ENCODE peak calls at places on chromosomes 1 and 21, in ten cellular contexts. One of them, this sample, is unnamed.

GRCh38 chr1:247337250-247337746 is 5.6 kb upstream of the ZNF496 start:
- DNase-seq in IMR-90: peak
- DNase-seq in GM12891: no peak
- DNase-seq in heart left ventricle: no peak
- DNase-seq in breast epithelium: no peak
- DNase-seq in Peyer's patch: no peak
- DNase-seq in A549: no peak
- DNase-seq in tibial nerve: no peak
- DNase-seq in endothelial cell of umbilical vein: no peak
- DNase-seq in K562: peak
- DNase-seq in this sample: no peak

GRCh38 chr21:32520885-32521735 is 64.2 kb downstream of the TCP10L start:
- DNase-seq in IMR-90: peak
- DNase-seq in GM12891: no peak
- DNase-seq in heart left ventricle: peak
- DNase-seq in breast epithelium: peak
- DNase-seq in Peyer's patch: peak
- DNase-seq in A549: peak
- DNase-seq in tibial nerve: peak
- DNase-seq in endothelial cell of umbilical vein: peak
- DNase-seq in K562: no peak
- DNase-seq in this sample: peak

GRCh38 chr1:3342960-3343359 is 111.5 kb upstream of the ARHGEF16 start:
- DNase-seq in IMR-90: no peak
- DNase-seq in GM12891: no peak
- DNase-seq in heart left ventricle: no peak
- DNase-seq in breast epithelium: no peak
- DNase-seq in Peyer's patch: no peak
- DNase-seq in A549: no peak
- DNase-seq in tibial nerve: no peak
- DNase-seq in endothelial cell of umbilical vein: no peak
- DNase-seq in K562: no peak
- DNase-seq in this sample: no peak

GRCh38 chr1:208216062-208216461 is 28.1 kb downstream of the PLXNA2 start:
- DNase-seq in IMR-90: peak
- DNase-seq in GM12891: no peak
- DNase-seq in heart left ventricle: no peak
- DNase-seq in breast epithelium: no peak
- DNase-seq in Peyer's patch: no peak
- DNase-seq in A549: no peak
- DNase-seq in tibial nerve: no peak
- DNase-seq in endothelial cell of umbilical vein: no peak
- DNase-seq in K562: no peak
- DNase-seq in this sample: no peak

GRCh38 chr21:42009018-42009830 is 936 bp downstream of the ZBTB21 start:
- DNase-seq in IMR-90: peak
- DNase-seq in GM12891: no peak
- DNase-seq in heart left ventricle: peak
- DNase-seq in breast epithelium: no peak
- DNase-seq in Peyer's patch: peak
- DNase-seq in A549: peak
- DNase-seq in tibial nerve: no peak
- DNase-seq in endothelial cell of umbilical vein: peak
- DNase-seq in K562: peak
- DNase-seq in this sample: peak

GRCh38 chr1:202243006-202243405 is 49.4 kb downstream of the LGR6 start:
- DNase-seq in IMR-90: no peak
- DNase-seq in GM12891: no peak
- DNase-seq in heart left ventricle: no peak
- DNase-seq in breast epithelium: peak
- DNase-seq in Peyer's patch: no peak
- DNase-seq in A549: no peak
- DNase-seq in tibial nerve: no peak
- DNase-seq in endothelial cell of umbilical vein: no peak
- DNase-seq in K562: no peak
- DNase-seq in this sample: no peak

GRCh38 chr1:192563129-192563528 is 12.4 kb upstream of the RGS1 start:
- DNase-seq in IMR-90: no peak
- DNase-seq in GM12891: no peak
- DNase-seq in heart left ventricle: no peak
- DNase-seq in breast epithelium: no peak
- DNase-seq in Peyer's patch: no peak
- DNase-seq in A549: no peak
- DNase-seq in tibial nerve: no peak
- DNase-seq in endothelial cell of umbilical vein: no peak
- DNase-seq in K562: no peak
- DNase-seq in this sample: no peak

GRCh38 chr1:231421616-231421970 is 494 bp downstream of the EGLN1 start:
- DNase-seq in IMR-90: peak
- DNase-seq in GM12891: no peak
- DNase-seq in heart left ventricle: peak
- DNase-seq in breast epithelium: no peak
- DNase-seq in Peyer's patch: no peak
- DNase-seq in A549: no peak
- DNase-seq in tibial nerve: no peak
- DNase-seq in endothelial cell of umbilical vein: peak
- DNase-seq in K562: no peak
- DNase-seq in this sample: peak

GRCh38 chr1:6359568-6360496 is 33.7 kb downstream of the ACOT7 start:
- DNase-seq in IMR-90: peak
- DNase-seq in GM12891: peak
- DNase-seq in heart left ventricle: peak
- DNase-seq in breast epithelium: no peak
- DNase-seq in Peyer's patch: peak
- DNase-seq in A549: peak
- DNase-seq in tibial nerve: no peak
- DNase-seq in endothelial cell of umbilical vein: peak
- DNase-seq in K562: peak
- DNase-seq in this sample: peak

GRCh38 chr1:24021403-24022266 is 41.5 kb upstream of the SRSF10 start:
- DNase-seq in IMR-90: no peak
- DNase-seq in GM12891: no peak
- DNase-seq in heart left ventricle: peak
- DNase-seq in breast epithelium: no peak
- DNase-seq in Peyer's patch: peak
- DNase-seq in A549: no peak
- DNase-seq in tibial nerve: no peak
- DNase-seq in endothelial cell of umbilical vein: no peak
- DNase-seq in K562: peak
- DNase-seq in this sample: no peak

GRCh38 chr1:203308205-203309114 is 3.1 kb downstream of the BTG2 start:
- DNase-seq in IMR-90: no peak
- DNase-seq in GM12891: no peak
- DNase-seq in heart left ventricle: no peak
- DNase-seq in breast epithelium: no peak
- DNase-seq in Peyer's patch: no peak
- DNase-seq in A549: no peak
- DNase-seq in tibial nerve: no peak
- DNase-seq in endothelial cell of umbilical vein: no peak
- DNase-seq in K562: no peak
- DNase-seq in this sample: no peak
- TF ChIP-seq POLR2A in IMR-90: peak
- TF ChIP-seq POLR2A in GM12891: no peak
- TF ChIP-seq POLR2A in heart left ventricle: no peak
- TF ChIP-seq POLR2A in breast epithelium: no peak
- TF ChIP-seq POLR2A in Peyer's patch: no peak
- TF ChIP-seq POLR2A in A549: no peak
- TF ChIP-seq POLR2A in tibial nerve: no peak
- TF ChIP-seq POLR2A in endothelial cell of umbilical vein: no peak
- TF ChIP-seq POLR2A in K562: no peak
- TF ChIP-seq POLR2A in this sample: peak

GRCh38 chr1:9538669-9539164 is 548 bp upstream of the SLC25A33 start:
- DNase-seq in IMR-90: no peak
- DNase-seq in GM12891: no peak
- DNase-seq in heart left ventricle: no peak
- DNase-seq in breast epithelium: no peak
- DNase-seq in Peyer's patch: no peak
- DNase-seq in A549: no peak
- DNase-seq in tibial nerve: no peak
- DNase-seq in endothelial cell of umbilical vein: no peak
- DNase-seq in K562: no peak
- DNase-seq in this sample: no peak

GRCh38 chr1:9536301-9536700 is 3.0 kb upstream of the SLC25A33 start:
- DNase-seq in IMR-90: no peak
- DNase-seq in GM12891: no peak
- DNase-seq in heart left ventricle: no peak
- DNase-seq in breast epithelium: no peak
- DNase-seq in Peyer's patch: no peak
- DNase-seq in A549: no peak
- DNase-seq in tibial nerve: no peak
- DNase-seq in endothelial cell of umbilical vein: no peak
- DNase-seq in K562: no peak
- DNase-seq in this sample: no peak

GRCh38 chr1:9539829-9540550 is 725 bp downstream of the SLC25A33 start:
- DNase-seq in IMR-90: peak
- DNase-seq in GM12891: peak
- DNase-seq in heart left ventricle: peak
- DNase-seq in breast epithelium: no peak
- DNase-seq in Peyer's patch: peak
- DNase-seq in A549: peak
- DNase-seq in tibial nerve: no peak
- DNase-seq in endothelial cell of umbilical vein: peak
- DNase-seq in K562: peak
- DNase-seq in this sample: peak

GRCh38 chr1:9537863-9538668 is 1.2 kb upstream of the SLC25A33 start:
- DNase-seq in IMR-90: no peak
- DNase-seq in GM12891: no peak
- DNase-seq in heart left ventricle: no peak
- DNase-seq in breast epithelium: no peak
- DNase-seq in Peyer's patch: no peak
- DNase-seq in A549: no peak
- DNase-seq in tibial nerve: no peak
- DNase-seq in endothelial cell of umbilical vein: no peak
- DNase-seq in K562: no peak
- DNase-seq in this sample: no peak

GRCh38 chr1:9539165-9539828 is at the start of gene SLC25A33:
- DNase-seq in IMR-90: peak
- DNase-seq in GM12891: peak
- DNase-seq in heart left ventricle: peak
- DNase-seq in breast epithelium: peak
- DNase-seq in Peyer's patch: peak
- DNase-seq in A549: peak
- DNase-seq in tibial nerve: peak
- DNase-seq in endothelial cell of umbilical vein: peak
- DNase-seq in K562: peak
- DNase-seq in this sample: peak
- TF ChIP-seq POLR2A in IMR-90: peak
- TF ChIP-seq POLR2A in GM12891: peak
- TF ChIP-seq POLR2A in heart left ventricle: peak
- TF ChIP-seq POLR2A in breast epithelium: peak
- TF ChIP-seq POLR2A in Peyer's patch: peak
- TF ChIP-seq POLR2A in A549: peak
- TF ChIP-seq POLR2A in tibial nerve: peak
- TF ChIP-seq POLR2A in endothelial cell of umbilical vein: peak
- TF ChIP-seq POLR2A in K562: peak
- TF ChIP-seq POLR2A in this sample: peak

GRCh38 chr1:43235451-43236121 is 34.2 kb upstream of the TMEM125 start:
- DNase-seq in IMR-90: no peak
- DNase-seq in GM12891: no peak
- DNase-seq in heart left ventricle: peak
- DNase-seq in breast epithelium: peak
- DNase-seq in Peyer's patch: peak
- DNase-seq in A549: no peak
- DNase-seq in tibial nerve: no peak
- DNase-seq in endothelial cell of umbilical vein: no peak
- DNase-seq in K562: no peak
- DNase-seq in this sample: no peak
- TF ChIP-seq POLR2A in IMR-90: no peak
- TF ChIP-seq POLR2A in GM12891: no peak
- TF ChIP-seq POLR2A in heart left ventricle: no peak
- TF ChIP-seq POLR2A in breast epithelium: no peak
- TF ChIP-seq POLR2A in Peyer's patch: no peak
- TF ChIP-seq POLR2A in A549: no peak
- TF ChIP-seq POLR2A in tibial nerve: no peak
- TF ChIP-seq POLR2A in endothelial cell of umbilical vein: no peak
- TF ChIP-seq POLR2A in K562: no peak
- TF ChIP-seq POLR2A in this sample: no peak

GRCh38 chr1:225812488-225813249 is 2.7 kb downstream of the EPHX1 start:
- DNase-seq in IMR-90: no peak
- DNase-seq in GM12891: no peak
- DNase-seq in heart left ventricle: no peak
- DNase-seq in breast epithelium: no peak
- DNase-seq in Peyer's patch: no peak
- DNase-seq in A549: no peak
- DNase-seq in tibial nerve: no peak
- DNase-seq in endothelial cell of umbilical vein: no peak
- DNase-seq in K562: no peak
- DNase-seq in this sample: no peak

GRCh38 chr1:225815526-225816178 is 5.7 kb downstream of the EPHX1 start:
- DNase-seq in IMR-90: no peak
- DNase-seq in GM12891: no peak
- DNase-seq in heart left ventricle: no peak
- DNase-seq in breast epithelium: no peak
- DNase-seq in Peyer's patch: no peak
- DNase-seq in A549: no peak
- DNase-seq in tibial nerve: no peak
- DNase-seq in endothelial cell of umbilical vein: no peak
- DNase-seq in K562: no peak
- DNase-seq in this sample: no peak

GRCh38 chr1:225811622-225812487 is 1.9 kb downstream of the EPHX1 start:
- DNase-seq in IMR-90: no peak
- DNase-seq in GM12891: no peak
- DNase-seq in heart left ventricle: no peak
- DNase-seq in breast epithelium: no peak
- DNase-seq in Peyer's patch: no peak
- DNase-seq in A549: peak
- DNase-seq in tibial nerve: no peak
- DNase-seq in endothelial cell of umbilical vein: no peak
- DNase-seq in K562: no peak
- DNase-seq in this sample: peak

GRCh38 chr1:225814381-225814780 is 4.5 kb downstream of the EPHX1 start:
- DNase-seq in IMR-90: no peak
- DNase-seq in GM12891: no peak
- DNase-seq in heart left ventricle: peak
- DNase-seq in breast epithelium: no peak
- DNase-seq in Peyer's patch: no peak
- DNase-seq in A549: no peak
- DNase-seq in tibial nerve: no peak
- DNase-seq in endothelial cell of umbilical vein: no peak
- DNase-seq in K562: no peak
- DNase-seq in this sample: no peak

DNA sequence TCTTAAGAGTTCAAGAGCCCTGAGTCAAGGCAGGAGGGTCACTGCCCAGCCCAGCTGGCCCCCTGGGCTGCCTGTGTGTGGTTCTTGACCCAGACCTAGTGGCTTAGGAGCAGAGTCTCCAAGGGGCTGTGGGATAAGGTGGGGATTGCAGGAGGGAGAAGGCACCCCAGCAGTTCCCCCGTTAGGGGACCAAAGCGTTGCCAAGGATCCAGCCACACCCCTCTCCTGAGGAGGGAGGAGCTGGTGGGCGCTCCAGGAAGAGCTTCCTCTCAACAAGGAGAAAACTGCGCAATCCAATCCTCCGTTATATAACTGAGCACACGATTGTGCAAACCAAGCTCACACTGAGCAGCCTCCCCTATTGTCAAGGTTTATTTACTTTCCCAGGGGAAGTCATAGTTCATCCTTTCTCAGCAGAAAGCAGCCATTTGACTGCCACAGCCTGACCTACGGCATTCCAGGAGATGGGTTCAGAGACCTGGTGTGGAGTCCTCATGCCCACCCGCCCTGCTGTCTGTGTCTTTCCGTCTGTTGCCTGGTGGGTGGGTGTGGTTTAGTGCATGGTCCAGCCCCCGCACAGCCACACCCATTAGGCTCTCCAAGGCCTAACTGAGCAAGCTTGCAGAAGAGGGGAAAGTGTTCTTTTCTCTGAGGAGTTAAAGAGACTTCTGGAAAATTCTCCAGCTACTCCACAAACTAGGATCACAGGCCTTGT is 3.5 kb downstream of the EPHX1 start:
- DNase-seq in IMR-90: peak
- DNase-seq in GM12891: no peak
- DNase-seq in heart left ventricle: peak
- DNase-seq in breast epithelium: no peak
- DNase-seq in Peyer's patch: peak
- DNase-seq in A549: peak
- DNase-seq in tibial nerve: peak
- DNase-seq in endothelial cell of umbilical vein: peak
- DNase-seq in K562: peak
- DNase-seq in this sample: peak
- TF ChIP-seq POLR2A in IMR-90: no peak
- TF ChIP-seq POLR2A in GM12891: no peak
- TF ChIP-seq POLR2A in heart left ventricle: peak
- TF ChIP-seq POLR2A in breast epithelium: no peak
- TF ChIP-seq POLR2A in Peyer's patch: no peak
- TF ChIP-seq POLR2A in A549: peak
- TF ChIP-seq POLR2A in tibial nerve: peak
- TF ChIP-seq POLR2A in endothelial cell of umbilical vein: no peak
- TF ChIP-seq POLR2A in K562: no peak
- TF ChIP-seq POLR2A in this sample: no peak